ENCODE peak calls at places on chromosome 20, in seven cellular contexts. U is stomach; B is stimulated activated CD4-positive, alpha-beta T cell treated with anti-CD3 and anti-CD28 coated beads, Interleukin-15, amount 100 ng/mL, for 1 hour; Y is AG09309; W is CD4-positive, alpha-beta T cell; V is activated naive CD4-positive, alpha-beta T cell; E is COR-L47. X is an unnamed sample.

GRCh38 chr20:37888641-37889040 is 14.3 kb upstream of the VSTM2L start:
- DNase-seq in U (no peak), B (no peak), Y (no peak), W (no peak), V (no peak), E (no peak), X (no peak)

GRCh38 chr20:7938058-7938457 is 2.2 kb downstream of the HAO1 start:
- DNase-seq in U (no peak), B (no peak), Y (no peak), W (no peak), V (no peak), E (no peak), X (no peak)

GRCh38 chr20:34274694-34275093 is 28.5 kb downstream of the AHCY start:
- DNase-seq in U (no peak), B (no peak), Y (no peak), W (no peak), V (no peak), E (no peak), X (no peak)

GRCh38 chr20:21102691-21103311 is 3.4 kb downstream of the LINC00237 start:
- DNase-seq in U (peak; percentile 49), B (no peak), Y (no peak), W (no peak), V (no peak), E (peak; percentile 39), X (no peak)

GRCh38 chr20:25084616-25085187 is 2.8 kb upstream of the VSX1 start:
- DNase-seq in U (no peak), B (no peak), Y (no peak), W (no peak), V (no peak), E (peak; percentile 54), X (no peak)

GRCh38 chr20:60206259-60206658 is 248.0 kb downstream of the CDH26 start:
- DNase-seq in U (no peak), B (no peak), Y (no peak), W (no peak), V (no peak), E (peak; percentile 63), X (peak; percentile 66)

GRCh38 chr20:11935754-11936551 is 18.3 kb downstream of the BTBD3 start:
- DNase-seq in U (no peak), B (no peak), Y (no peak), W (no peak), V (no peak), E (peak; percentile 95), X (no peak)

GRCh38 chr20:1446536-1446935 is 20.1 kb downstream of the NSFL1C start:
- DNase-seq in U (no peak), B (no peak), Y (no peak), W (no peak), V (no peak), E (no peak), X (no peak)

GRCh38 chr20:37336369-37337207 is 9.4 kb upstream of the SRC start:
- DNase-seq in U (no peak), B (peak; percentile 5), Y (no peak), W (no peak), V (no peak), E (no peak), X (no peak)

GRCh38 chr20:4299773-4300172 is 284.4 kb upstream of the RNF24 start:
- DNase-seq in U (no peak), B (no peak), Y (no peak), W (no peak), V (no peak), E (no peak), X (no peak)

GRCh38 chr20:37323985-37324384 is 22.0 kb upstream of the SRC start:
- DNase-seq in U (no peak), B (no peak), Y (peak; percentile 80), W (no peak), V (no peak), E (no peak), X (no peak)

GRCh38 chr20:3563548-3564177 is 92.8 kb downstream of the ATRN start:
- DNase-seq in U (no peak), B (no peak), Y (peak; percentile 21), W (no peak), V (no peak), E (peak; percentile 11), X (peak; percentile 40)

X was measured in NT2/D1.